ENCODE peak calls at places on chromosome 5, in ten cellular contexts. N is AG04449; E is stomach; P is mammary epithelial cell; J is WTC11; T is GM23338; Z is AG10803; Q is ovary; G is IMR-90; M is CD8-positive, alpha-beta T cell. O is an unnamed sample.
A peak's percentile ranks its signal among the peaks of the same experiment; 100 is the strongest.

GRCh38 chr5:140870221-140871201 is 1.8 kb downstream of the PCDHA11 start:
- DNase-seq in T (no peak), M (no peak), Z (no peak), G (no peak), E (no peak), P (no peak), J (no peak), Q (no peak), N (no peak), O (peak; percentile 90)

GRCh38 chr5:144377207-144377606 is 206.5 kb downstream of the KCTD16 start:
- DNase-seq in J (no peak), P (no peak), Z (no peak), M (no peak), T (no peak), G (no peak), Q (no peak), N (no peak), E (no peak), O (no peak)

GRCh38 chr5:158023266-158023665 is 164.3 kb upstream of the CLINT1 start:
- DNase-seq in T (no peak), J (no peak), G (peak; percentile 15), P (peak; percentile 78), Q (no peak), M (no peak), Z (no peak), N (no peak), E (no peak), O (no peak)

GRCh38 chr5:155726267-155726666 is 600.7 kb upstream of the SGCD start:
- DNase-seq in M (no peak), P (peak; percentile 11), T (peak; percentile 72), E (no peak), Q (peak; percentile 37), G (peak; percentile 4), Z (peak; percentile 33), J (peak; percentile 59), N (no peak), O (no peak)

GRCh38 chr5:40121236-40121635 is 558.5 kb upstream of the PTGER4 start:
- DNase-seq in G (no peak), P (no peak), N (no peak), E (no peak), J (no peak), Q (no peak), M (no peak), Z (no peak), T (no peak), O (no peak)

GRCh38 chr5:41369799-41370198 is 140.6 kb downstream of the PLCXD3 start:
- DNase-seq in N (no peak), Q (no peak), T (no peak), Z (no peak), J (no peak), M (no peak), G (no peak), P (no peak), E (no peak), O (no peak)

GRCh38 chr5:43771611-43772031 is 168.6 kb downstream of the NNT start:
- DNase-seq in J (no peak), T (no peak), G (no peak), E (no peak), P (peak; percentile 72), Z (no peak), Q (no peak), M (no peak), N (no peak), O (no peak)

GRCh38 chr5:101897914-101898313 is 398.2 kb downstream of the SLCO4C1 start:
- DNase-seq in T (peak; percentile 53), P (no peak), G (no peak), M (no peak), J (no peak), Z (no peak), E (no peak), Q (no peak), N (no peak), O (no peak)

GRCh38 chr5:12125895-12126294 is 221.6 kb upstream of the CTNND2 start:
- DNase-seq in P (no peak), N (no peak), Q (no peak), E (no peak), Z (no peak), M (no peak), G (no peak), J (no peak), T (no peak), O (peak; percentile 86)

GRCh38 chr5:73095564-73096238 is 24.7 kb upstream of the TMEM171 start:
- DNase-seq in G (no peak), J (no peak), P (no peak), N (no peak), Z (no peak), E (no peak), T (no peak), M (no peak), Q (no peak), O (no peak)

GRCh38 chr5:106530150-106530549 is 1140.6 kb downstream of the EFNA5 start:
- DNase-seq in P (no peak), N (no peak), T (no peak), G (no peak), E (no peak), Q (no peak), M (no peak), Z (no peak), J (no peak), O (no peak)

GRCh38 chr5:140221697-140222223 is 46.8 kb downstream of the CYSTM1 start:
- DNase-seq in G (peak; percentile 93), P (peak; percentile 78), Q (no peak), T (no peak), J (no peak), N (peak; percentile 58), Z (peak; percentile 66), E (no peak), M (no peak), O (no peak)

GRCh38 chr5:39760385-39761198 is 335.8 kb upstream of the DAB2 start:
- DNase-seq in T (no peak), G (peak; percentile 94), Z (peak; percentile 99), N (peak; percentile 92), M (no peak), Q (no peak), P (peak; percentile 84), E (no peak), J (no peak), O (no peak)

GRCh38 chr5:141992349-141992963 is 20.4 kb downstream of the GNPDA1 start:
- DNase-seq in J (peak; percentile 78), P (peak; percentile 49), N (no peak), E (peak; percentile 84), Z (peak; percentile 57), T (peak; percentile 88), M (peak; percentile 86), Q (peak; percentile 72), G (peak; percentile 62), O (no peak)

GRCh38 chr5:176151286-176151685 is 86.9 kb upstream of the SIMC1 start:
- DNase-seq in E (no peak), P (no peak), J (no peak), N (peak; percentile 28), T (no peak), M (no peak), Q (no peak), G (peak; percentile 90), Z (peak; percentile 38), O (no peak)
- TF ChIP-seq CTCF in E (no peak), P (no peak), J (no peak), N (no peak), T (no peak), M (no peak), Q (no peak), G (peak; percentile 12), Z (no peak), O (no peak)

GRCh38 chr5:177162379-177162778 is 28.8 kb downstream of the NSD1 start:
- DNase-seq in N (no peak), Z (no peak), P (peak; percentile 5), J (no peak), G (no peak), T (no peak), Q (no peak), E (no peak), M (no peak), O (no peak)
- TF ChIP-seq CTCF in N (no peak), Z (no peak), P (no peak), J (no peak), G (no peak), T (no peak), Q (no peak), E (no peak), M (no peak), O (no peak)

GRCh38 chr5:95843733-95844223 is 21.3 kb upstream of the GLRX start:
- DNase-seq in N (no peak), G (no peak), E (peak; percentile 55), M (no peak), T (no peak), Q (no peak), Z (peak; percentile 59), J (no peak), P (no peak), O (no peak)

GRCh38 chr5:95840969-95841368 is 18.4 kb upstream of the GLRX start:
- DNase-seq in G (no peak), E (no peak), P (no peak), M (no peak), Q (no peak), J (no peak), T (no peak), Z (no peak), N (no peak), O (no peak)

GRCh38 chr5:95841914-95842812 is 19.6 kb upstream of the GLRX start:
- DNase-seq in Z (peak; percentile 89), P (peak; percentile 37), T (no peak), N (no peak), M (no peak), J (no peak), G (peak; percentile 71), Q (no peak), E (peak; percentile 51), O (no peak)

GRCh38 chr5:95845401-95845800 is 22.9 kb upstream of the GLRX start:
- DNase-seq in M (no peak), Z (no peak), E (no peak), P (no peak), T (no peak), J (no peak), N (no peak), Q (no peak), G (no peak), O (no peak)

DNA sequence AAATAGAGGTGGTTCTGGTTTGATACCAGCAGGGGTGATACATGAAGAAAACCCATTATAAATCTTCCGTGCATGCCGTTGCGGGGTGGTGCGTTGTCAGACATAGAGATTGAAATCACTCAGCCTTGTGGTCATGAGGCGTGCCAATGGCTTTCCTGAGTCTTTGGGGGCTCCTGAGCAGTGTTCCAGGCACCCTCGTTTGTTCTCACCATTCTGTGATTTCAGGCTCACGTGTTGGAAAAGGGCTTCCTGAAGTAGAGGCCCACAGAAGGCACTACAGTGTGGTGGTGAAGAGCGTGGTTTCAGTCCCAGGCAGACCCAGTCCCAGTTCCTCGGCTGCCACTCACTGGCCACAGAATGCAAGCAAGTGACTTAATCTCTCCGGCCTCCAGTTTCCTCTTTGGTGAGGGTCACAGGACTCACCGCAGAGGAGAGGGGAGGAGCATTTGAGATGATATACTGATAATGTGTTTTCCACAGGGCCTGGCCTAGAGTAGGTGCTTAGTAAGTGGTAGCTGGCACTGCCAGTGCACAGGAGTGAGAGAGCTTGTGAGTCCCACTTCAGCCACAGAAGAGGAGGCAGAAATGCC is 20.5 kb upstream of the GLRX start:
- DNase-seq in M (peak; percentile 76), Q (no peak), P (no peak), N (no peak), Z (peak; percentile 43), J (no peak), T (peak; percentile 21), G (peak; percentile 75), E (peak; percentile 84), O (no peak)
- TF ChIP-seq CTCF in M (no peak), Q (no peak), P (no peak), N (no peak), Z (peak; percentile 4), J (no peak), T (peak; percentile 41), G (peak; percentile 34), E (no peak), O (peak; percentile 24)

GRCh38 chr5:169331292-169331852 is 30.4 kb upstream of the SLIT3 start:
- DNase-seq in T (peak; percentile 20), G (no peak), J (no peak), Z (peak; percentile 57), M (no peak), Q (no peak), E (no peak), P (no peak), N (no peak), O (no peak)
- TF ChIP-seq CTCF in T (peak; percentile 36), G (no peak), J (no peak), Z (peak; percentile 54), M (no peak), Q (no peak), E (no peak), P (no peak), N (peak; percentile 12), O (peak; percentile 50)

O was measured in chondrocyte.